ENCODE peak calls at places on chromosomes 3 and 15, in eight cellular contexts. A is Peyer's patch, R is heart left ventricle, B is fibroblast of mammary gland, L is brain microvascular endothelial cell, G is lower lobe of right lung, S is tibial artery, W is ascending aorta. E is an unnamed sample.

GRCh38 chr3:106566277-106566676 is 697.5 kb upstream of the CBLB start:
- DNase-seq in G (no peak), W (no peak), L (no peak), A (no peak), R (no peak), B (no peak), S (no peak), E (no peak)

GRCh38 chr3:190380184-190380583 is 7.8 kb upstream of the CLDN16 start:
- DNase-seq in A (no peak), R (no peak), W (no peak), L (no peak), B (no peak), G (no peak), S (no peak), E (no peak)

GRCh38 chr3:176951586-176952292 is 245.5 kb downstream of the TBL1XR1 start:
- DNase-seq in S (no peak), G (no peak), A (no peak), L (peak; percentile 15), W (no peak), R (no peak), B (no peak), E (no peak)

GRCh38 chr15:37767841-37768455 is 166.5 kb upstream of the TMCO5A start:
- DNase-seq in S (no peak), R (no peak), G (no peak), L (peak; percentile 23), B (peak; percentile 43), W (no peak), A (no peak), E (no peak)

GRCh38 chr3:195238626-195239118 is 32.3 kb downstream of the XXYLT1 start:
- DNase-seq in L (no peak), G (peak; percentile 22), W (no peak), R (peak; percentile 24), S (peak; percentile 40), A (no peak), B (peak; percentile 62), E (peak; percentile 25)

GRCh38 chr15:40043927-40044716 is 5.1 kb upstream of the SRP14 start:
- DNase-seq in B (no peak), A (no peak), W (no peak), G (no peak), L (no peak), S (peak; percentile 33), R (no peak), E (no peak)

GRCh38 chr15:82810863-82811421 is 1.5 kb downstream of the WHAMM start:
- DNase-seq in S (no peak), G (no peak), B (no peak), A (no peak), R (no peak), L (no peak), W (no peak), E (no peak)

GRCh38 chr15:45684533-45684932 is 49.7 kb downstream of the SQOR start:
- DNase-seq in R (no peak), A (no peak), B (no peak), G (no peak), W (no peak), S (no peak), L (no peak), E (no peak)

GRCh38 chr3:42501681-42502428 is 588 bp upstream of the VIPR1 start:
- DNase-seq in R (peak; percentile 78), W (no peak), A (peak; percentile 66), S (peak; percentile 82), L (peak; percentile 9), G (peak; percentile 77), B (peak; percentile 21), E (peak; percentile 16)

GRCh38 chr3:154144825-154145465 is 23.8 kb downstream of the ARHGEF26 start:
- DNase-seq in A (no peak), W (no peak), B (no peak), S (no peak), G (no peak), R (no peak), L (no peak), E (peak; percentile 42)

GRCh38 chr15:48717458-48717857 is 71.9 kb upstream of the FBN1 start:
- DNase-seq in B (peak; percentile 53), R (no peak), A (no peak), W (no peak), S (no peak), L (no peak), G (no peak), E (peak; percentile 33)

GRCh38 chr15:73854265-73854664 is 19.1 kb upstream of the TBC1D21 start:
- DNase-seq in S (peak; percentile 44), G (no peak), A (no peak), W (no peak), L (no peak), R (no peak), B (no peak), E (no peak)

GRCh38 chr3:114361391-114361790 is 67.6 kb downstream of the TIGIT start:
- DNase-seq in B (no peak), G (no peak), W (no peak), L (no peak), A (no peak), R (no peak), S (no peak), E (no peak)

GRCh38 chr3:114290911-114291901 is 2.6 kb upstream of the TIGIT start:
- DNase-seq in B (peak; percentile 41), R (peak; percentile 42), S (no peak), A (peak; percentile 93), G (peak; percentile 62), L (peak; percentile 31), W (no peak), E (peak; percentile 33)

GRCh38 chr3:25056-25455 is 171.5 kb upstream of the CHL1 start:
- DNase-seq in G (no peak), R (no peak), W (no peak), B (no peak), A (no peak), S (no peak), L (no peak), E (no peak)

GRCh38 chr15:52496175-52496574 is 32.5 kb downstream of the MYO5A start:
- DNase-seq in B (no peak), L (no peak), R (no peak), A (no peak), W (no peak), G (no peak), S (no peak), E (no peak)

GRCh38 chr15:78203346-78204225 is 30.8 kb downstream of the ACSBG1 start:
- DNase-seq in W (no peak), L (no peak), G (no peak), R (peak; percentile 82), B (no peak), A (peak; percentile 14), S (no peak), E (no peak)

GRCh38 chr3:185820973-185821758 is 3.7 kb downstream of the IGF2BP2 start:
- DNase-seq in A (no peak), R (no peak), W (no peak), B (peak; percentile 92), L (peak; percentile 72), S (no peak), G (no peak), E (peak; percentile 89)
- H3K4me3 ChIP-seq in A (no peak overlapping the region), R (no peak overlapping the region), W (no peak overlapping the region), B (peak overlapping the region; percentile 75), L (peak overlapping the region; percentile 41), S (no peak overlapping the region), G (no peak overlapping the region), E (peak overlapping the region; percentile 33)

DNA sequence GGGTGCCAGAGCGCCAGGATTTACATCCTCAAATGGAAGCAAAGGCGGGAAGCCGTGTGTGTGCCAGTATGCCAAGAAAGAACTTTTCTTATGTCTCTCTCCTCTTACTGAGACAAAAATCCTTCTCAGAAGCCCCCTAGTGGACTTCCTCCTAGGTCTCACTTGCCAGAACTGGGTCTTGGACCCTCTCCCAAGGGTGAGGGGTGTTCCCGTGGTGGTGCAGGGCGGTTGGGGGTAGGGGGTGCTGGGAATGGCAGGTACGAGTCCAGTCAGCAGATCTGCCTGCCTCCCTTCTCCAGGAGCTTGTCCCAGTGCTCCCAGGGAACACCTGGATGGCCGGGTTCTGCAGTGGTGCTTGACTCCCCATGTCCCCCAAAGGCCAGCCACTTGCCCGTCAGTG is 52.0 kb downstream of the CORO2B start:
- DNase-seq in G (no peak), A (no peak), B (no peak), L (no peak), R (no peak), W (no peak), S (no peak), E (no peak)
- TF ChIP-seq CTCF in G (no peak), A (no peak), B (no peak), L (peak; percentile 45), R (no peak), W (no peak), S (no peak), E (peak; percentile 29)

DNA sequence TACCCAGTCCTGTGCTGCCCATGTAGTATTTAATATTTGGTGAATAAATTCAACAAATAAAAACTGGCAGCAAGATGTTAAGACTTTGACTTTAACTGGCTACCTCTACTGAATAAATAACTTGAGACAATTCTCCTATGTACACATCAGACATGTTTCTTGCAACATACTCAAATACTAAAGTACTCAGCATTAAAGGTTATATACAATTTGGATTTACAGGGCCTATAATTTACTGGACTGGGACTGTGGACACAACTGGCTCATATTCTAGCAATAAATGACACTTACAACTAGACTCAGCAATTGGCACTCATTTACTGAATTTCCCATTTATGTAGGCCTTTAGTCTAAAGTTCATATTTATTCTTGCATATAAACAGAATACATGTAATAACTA is 2.4 kb downstream of the RPL22L1 start:
- DNase-seq in G (no peak), A (no peak), W (no peak), S (no peak), L (no peak), B (no peak), R (no peak), E (no peak)
- H3K4me3 ChIP-seq in G (no peak overlapping the region), A (no peak overlapping the region), W (no peak overlapping the region), S (no peak overlapping the region), L (peak overlapping the region; percentile 90), B (peak overlapping the region; percentile 99), R (no peak overlapping the region), E (no peak overlapping the region)

GRCh38 chr3:128464702-128465101 is 2.0 kb downstream of the DNAJB8 start:
- DNase-seq in A (no peak), B (no peak), R (no peak), L (no peak), G (no peak), S (no peak), W (no peak), E (no peak)

GRCh38 chr3:128463771-128464170 is 2.9 kb downstream of the DNAJB8 start:
- DNase-seq in B (no peak), G (no peak), S (no peak), W (no peak), R (no peak), L (no peak), A (no peak), E (no peak)

GRCh38 chr3:128463354-128463753 is 3.3 kb downstream of the DNAJB8 start:
- DNase-seq in S (no peak), G (no peak), A (no peak), R (no peak), L (no peak), W (no peak), B (no peak), E (no peak)

GRCh38 chr3:128462341-128462910 is 4.3 kb downstream of the DNAJB8 start:
- DNase-seq in L (no peak), W (no peak), R (no peak), A (no peak), G (no peak), S (no peak), B (no peak), E (no peak)

DNA sequence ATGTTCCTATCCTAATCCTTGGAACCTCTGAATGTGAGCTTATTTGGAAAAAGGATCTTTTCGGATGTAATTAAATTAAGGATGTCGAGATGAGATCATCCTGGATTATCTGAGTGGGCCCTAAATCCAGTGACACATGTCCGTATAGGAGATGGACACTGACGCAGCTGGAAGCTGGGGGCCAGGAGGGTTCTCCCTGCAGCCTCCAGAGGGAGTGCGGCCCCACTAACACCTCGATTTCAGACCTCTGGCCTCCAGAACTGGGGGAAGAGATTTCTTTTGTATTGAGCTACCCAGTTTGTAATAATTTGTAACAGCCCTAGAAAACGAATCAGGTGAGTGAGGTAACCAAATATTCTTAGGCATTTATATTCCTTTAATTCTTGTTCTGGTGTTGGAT is 2.5 kb downstream of the DNAJB8 start:
- DNase-seq in W (no peak), L (no peak), G (no peak), S (no peak), R (no peak), A (no peak), B (no peak), E (no peak)
- TF ChIP-seq CTCF in W (no peak), L (peak; percentile 40), G (peak; percentile 38), S (no peak), R (peak; percentile 37), A (no peak), B (no peak), E (no peak)

E was measured in astrocyte of the spinal cord.